ENCODE peak calls at places on chromosomes 12 and 14, in nine cellular contexts. Q is astrocyte, T is GM06990, Y is NCI-H2171 treated with DMSO at 0.1 percent for 48 hours, C is DMS79, M is endothelial cell, V is NCI-H510A treated with DMSO at 0.1 percent for 48 hours, F is mammary epithelial cell, N is EL. X is an unnamed sample.
A peak's percentile ranks its signal among the peaks of the same experiment; 100 is the strongest.

GRCh38 chr14:57266060-57266459 is 2.6 kb downstream of the EXOC5 start:
- DNase-seq in Q (no peak), T (no peak), Y (no peak), C (no peak), M (no peak), V (no peak), F (no peak), N (peak; percentile 19), X (no peak)

GRCh38 chr12:104686196-104686595 is 229.4 kb downstream of the CHST11 start:
- DNase-seq in Q (peak; percentile 60), T (no peak), Y (peak; percentile 84), C (no peak), M (no peak), V (no peak), F (peak; percentile 36), N (peak; percentile 35), X (peak; percentile 50)

GRCh38 chr12:93137656-93138612 is 208.8 kb upstream of the EEA1 start:
- DNase-seq in Q (peak; percentile 87), T (peak; percentile 35), Y (no peak), C (no peak), M (no peak), V (no peak), F (peak; percentile 99), N (peak; percentile 87), X (no peak)

GRCh38 chr12:116878567-116879508 is 2.4 kb downstream of the HRK start:
- DNase-seq in Q (no peak), T (no peak), Y (no peak), C (no peak), M (no peak), V (peak; percentile 32), F (peak; percentile 45), N (peak; percentile 38), X (no peak)

GRCh38 chr14:95330591-95331370 is 11.1 kb upstream of the CLMN start:
- DNase-seq in Q (no peak), T (no peak), Y (no peak), C (no peak), M (no peak), V (no peak), F (peak; percentile 75), N (no peak), X (no peak)

GRCh38 chr12:40168001-40168400 is 56.8 kb upstream of the LRRK2 start:
- DNase-seq in Q (no peak), T (peak; percentile 19), Y (no peak), C (no peak), M (no peak), V (no peak), F (no peak), N (no peak), X (no peak)

GRCh38 chr12:65881348-65881961 is 57.2 kb downstream of the HMGA2 start:
- DNase-seq in Q (peak; percentile 55), T (no peak), Y (no peak), C (no peak), M (peak; percentile 19), V (no peak), F (no peak), N (peak; percentile 47), X (peak; percentile 59)

GRCh38 chr14:99728981-99729451 is 44.9 kb downstream of the CYP46A1 start:
- DNase-seq in Q (no peak), T (no peak), Y (no peak), C (no peak), M (no peak), V (no peak), F (no peak), N (no peak), X (peak; percentile 28)

GRCh38 chr12:104057771-104058197 is 6.5 kb upstream of the HCFC2 start:
- DNase-seq in Q (no peak), T (no peak), Y (peak; percentile 68), C (no peak), M (no peak), V (peak; percentile 5), F (no peak), N (peak; percentile 36), X (peak; percentile 18)

GRCh38 chr12:53714004-53714403 is 13.2 kb downstream of the CALCOCO1 start:
- DNase-seq in Q (no peak), T (no peak), Y (no peak), C (no peak), M (no peak), V (no peak), F (no peak), N (no peak), X (no peak)

GRCh38 chr12:52871291-52871961 is 22.6 kb upstream of the KRT78 start:
- DNase-seq in Q (peak; percentile 71), T (no peak), Y (peak; percentile 64), C (no peak), M (no peak), V (no peak), F (peak; percentile 98), N (peak; percentile 96), X (no peak)

GRCh38 chr12:75196865-75197264 is 12.8 kb downstream of the KCNC2 start:
- DNase-seq in Q (no peak), T (no peak), Y (no peak), C (no peak), M (no peak), V (no peak), F (peak; percentile 86), N (no peak), X (no peak)